ENCODE peak calls at places on chromosomes 5 and 9, in ten cellular contexts. K is COR-L47; E is stromal cell of bone marrow; W is HCT116; T is stomach; G is stimulated activated CD4-positive, alpha-beta T cell treated with anti-CD3 and anti-CD28 coated beads, Interleukin-1b, Interleukin-23, amount 100 ng/mL, for 4 hours; A is GM20000; D is activated T-helper 1 cell treated with anti-CD3 and anti-CD28 coated beads, Interleukin-2, amount 50 U/mL, for 16 hours; P is ecto neural progenitor cell; H is NCI-H1092. Q is an unnamed sample.

GRCh38 chr5:122774519-122774860 is 390 bp upstream of the SNX2 start:
- DNase-seq in H (no peak), P (no peak), T (no peak), W (no peak), G (no peak), D (no peak), E (no peak), K (no peak), A (no peak), Q (no peak)

GRCh38 chr5:174680901-174681565 is 43.3 kb upstream of the MSX2 start:
- DNase-seq in E (no peak), H (no peak), A (no peak), D (no peak), T (no peak), W (no peak), G (no peak), P (no peak), K (no peak), Q (no peak)

GRCh38 chr5:1317921-1318565 is 23.2 kb upstream of the TERT start:
- DNase-seq in P (no peak), A (no peak), T (no peak), E (no peak), K (no peak), D (no peak), G (no peak), W (no peak), H (no peak), Q (no peak)

GRCh38 chr5:101418735-101419134 is 515.7 kb upstream of the ST8SIA4 start:
- DNase-seq in P (no peak), W (no peak), T (no peak), K (no peak), E (no peak), D (no peak), G (no peak), A (no peak), H (no peak), Q (no peak)

GRCh38 chr9:113652355-113653152 is 189.0 kb downstream of the RGS3 start:
- DNase-seq in D (no peak), K (no peak), E (no peak), W (no peak), T (no peak), H (no peak), A (no peak), G (no peak), P (no peak), Q (no peak)

GRCh38 chr5:142298789-142299188 is 26.0 kb downstream of the SPRY4 start:
- DNase-seq in D (no peak), G (no peak), K (no peak), H (no peak), A (no peak), E (no peak), T (no peak), W (no peak), P (no peak), Q (no peak)

GRCh38 chr5:129631946-129632345 is 115.9 kb upstream of the MINAR2 start:
- DNase-seq in H (no peak), D (no peak), G (no peak), T (no peak), P (no peak), E (peak), W (no peak), A (no peak), K (no peak), Q (no peak)

GRCh38 chr9:8907863-8908262 is 1108.3 kb upstream of the DMAC1 start:
- DNase-seq in D (no peak), H (no peak), A (no peak), G (no peak), T (no peak), W (no peak), K (no peak), P (no peak), E (no peak), Q (no peak)

GRCh38 chr5:37875051-37875787 is 35.4 kb upstream of the GDNF start:
- DNase-seq in W (no peak), A (no peak), G (no peak), P (no peak), T (no peak), D (no peak), E (peak), H (no peak), K (no peak), Q (no peak)

GRCh38 chr5:34475249-34475966 is 180.7 kb upstream of the RAI14 start:
- DNase-seq in K (no peak), E (no peak), A (no peak), T (no peak), W (no peak), D (no peak), G (no peak), H (no peak), P (no peak), Q (no peak)

GRCh38 chr9:70979971-70980370 is 141.4 kb downstream of the TRPM3 start:
- DNase-seq in P (no peak), E (no peak), G (no peak), W (no peak), H (no peak), K (no peak), T (no peak), D (no peak), A (no peak), Q (no peak)

GRCh38 chr5:82422751-82423181 is 144.6 kb upstream of the RPS23 start:
- DNase-seq in K (no peak), E (peak), A (no peak), T (no peak), W (no peak), D (no peak), G (no peak), P (no peak), H (no peak), Q (no peak)

GRCh38 chr5:28249771-28250415 is 1211.5 kb upstream of the CDH9 start:
- DNase-seq in D (no peak), A (no peak), P (no peak), E (peak), K (no peak), G (no peak), W (no peak), H (no peak), T (no peak), Q (no peak)

GRCh38 chr5:113804264-113804663 is 290.8 kb downstream of the YTHDC2 start:
- DNase-seq in W (no peak), H (no peak), G (no peak), P (no peak), D (no peak), T (no peak), A (no peak), E (no peak), K (no peak), Q (no peak)

GRCh38 chr5:109199294-109199693 is 210.5 kb downstream of the PJA2 start:
- DNase-seq in T (no peak), P (no peak), E (no peak), K (no peak), A (no peak), W (no peak), H (no peak), G (no peak), D (no peak), Q (no peak)

GRCh38 chr5:74007193-74007592 is 381.2 kb downstream of the ARHGEF28 start:
- DNase-seq in G (no peak), A (no peak), W (no peak), H (no peak), K (no peak), E (no peak), D (no peak), P (no peak), T (no peak), Q (no peak)

GRCh38 chr5:154228696-154229095 is 38.2 kb downstream of the GALNT10 start:
- DNase-seq in D (no peak), G (no peak), H (no peak), K (no peak), A (peak), T (no peak), E (no peak), W (no peak), P (no peak), Q (no peak)

GRCh38 chr9:122349201-122349600 is 21.6 kb upstream of the PTGS1 start:
- DNase-seq in W (no peak), K (no peak), T (no peak), E (no peak), G (no peak), P (no peak), D (no peak), A (no peak), H (no peak), Q (no peak)

GRCh38 chr9:2411459-2412215 is 209.9 kb upstream of the VLDLR start:
- DNase-seq in A (no peak), K (no peak), W (no peak), P (no peak), D (no peak), H (no peak), G (no peak), E (peak), T (no peak), Q (no peak)

GRCh38 chr5:39880985-39881384 is 456.2 kb upstream of the DAB2 start:
- DNase-seq in G (no peak), K (no peak), P (no peak), A (no peak), E (no peak), W (no peak), D (no peak), H (no peak), T (no peak), Q (no peak)

GRCh38 chr5:39201160-39201794 is 18.1 kb downstream of the FYB1 start:
- DNase-seq in E (no peak), K (no peak), P (no peak), W (no peak), T (no peak), D (no peak), A (no peak), G (no peak), H (no peak), Q (no peak)

GRCh38 chr5:151094054-151094858 is 13.4 kb upstream of the TNIP1 start:
- DNase-seq in W (no peak), H (no peak), A (peak), G (peak), P (no peak), D (no peak), T (peak), K (no peak), E (no peak), Q (no peak)

GRCh38 chr5:100826133-100826532 is 76.9 kb downstream of the ST8SIA4 start:
- DNase-seq in E (no peak), H (no peak), W (no peak), P (no peak), T (no peak), G (no peak), K (no peak), D (no peak), A (no peak), Q (no peak)

GRCh38 chr5:1021136-1021968 is 12.8 kb downstream of the NKD2 start:
- DNase-seq in P (no peak), K (no peak), A (no peak), T (no peak), E (no peak), D (no peak), W (no peak), G (no peak), H (no peak), Q (no peak)

GRCh38 chr5:172492991-172493390 is 38.7 kb upstream of the SH3PXD2B start:
- DNase-seq in G (no peak), P (peak), W (no peak), E (no peak), K (no peak), H (no peak), A (no peak), D (no peak), T (no peak), Q (no peak)

GRCh38 chr9:89379508-89380115 is 61.3 kb downstream of the SECISBP2 start:
- DNase-seq in T (no peak), D (no peak), P (no peak), E (no peak), H (no peak), A (no peak), W (no peak), K (no peak), G (no peak), Q (no peak)

GRCh38 chr5:171366645-171367044 is 21.0 kb upstream of the NPM1 start:
- DNase-seq in W (no peak), P (no peak), H (no peak), A (no peak), K (no peak), G (no peak), D (no peak), T (no peak), E (no peak), Q (no peak)

GRCh38 chr5:180673371-180674252 is 24.2 kb upstream of the FLT4 start:
- DNase-seq in A (no peak), P (no peak), E (no peak), G (no peak), W (no peak), H (no peak), T (no peak), K (no peak), D (no peak), Q (peak)

GRCh38 chr9:80994892-80995291 is 694.5 kb downstream of the TLE1 start:
- DNase-seq in G (no peak), E (no peak), W (no peak), P (no peak), A (no peak), T (no peak), D (no peak), K (no peak), H (no peak), Q (no peak)

GRCh38 chr5:14178671-14179211 is 35.6 kb downstream of the TRIO start:
- DNase-seq in T (no peak), A (no peak), D (no peak), P (peak), H (no peak), W (no peak), G (no peak), E (peak), K (no peak), Q (no peak)

GRCh38 chr5:140967226-140967893 is 1.1 kb downstream of the PCDHAC2 start:
- DNase-seq in D (no peak), K (no peak), A (no peak), P (no peak), W (no peak), H (no peak), G (no peak), T (no peak), E (no peak), Q (no peak)

GRCh38 chr9:101354765-101355708 is 29.8 kb downstream of the BAAT start:
- DNase-seq in T (no peak), P (no peak), A (no peak), H (no peak), W (no peak), K (no peak), D (no peak), E (no peak), G (no peak), Q (no peak)

GRCh38 chr9:71909887-71910601 is 949 bp downstream of the ABHD17B start:
- DNase-seq in W (no peak), D (no peak), T (peak), G (peak), A (peak), E (no peak), H (no peak), P (no peak), K (peak), Q (no peak)

GRCh38 chr5:142290574-142291299 is 34.1 kb downstream of the SPRY4 start:
- DNase-seq in P (no peak), H (peak), A (no peak), K (no peak), G (no peak), E (no peak), T (no peak), W (no peak), D (no peak), Q (no peak)

GRCh38 chr9:131654857-131655577 is 84.9 kb downstream of the RAPGEF1 start:
- DNase-seq in W (no peak), A (no peak), T (peak), D (no peak), K (no peak), E (no peak), P (no peak), G (no peak), H (no peak), Q (no peak)

GRCh38 chr5:30650311-30650710 is 543.2 kb upstream of the CDH6 start:
- DNase-seq in T (no peak), E (no peak), H (no peak), A (no peak), G (no peak), K (no peak), W (no peak), D (no peak), P (no peak), Q (no peak)

GRCh38 chr9:37187269-37187668 is 66.9 kb downstream of the ZCCHC7 start:
- DNase-seq in W (no peak), E (no peak), K (no peak), D (no peak), H (no peak), P (no peak), T (no peak), G (no peak), A (no peak), Q (no peak)

GRCh38 chr9:133050142-133050541 is 11.6 kb upstream of the CEL start:
- DNase-seq in G (no peak), A (no peak), E (no peak), T (no peak), K (peak), D (no peak), W (no peak), P (no peak), H (no peak), Q (no peak)

GRCh38 chr5:154923441-154924430 is 14.3 kb downstream of the GEMIN5 start:
- DNase-seq in G (no peak), D (no peak), W (no peak), P (no peak), A (no peak), T (no peak), H (no peak), E (no peak), K (no peak), Q (no peak)

GRCh38 chr9:127541176-127541575 is 70.9 kb upstream of the STXBP1 start:
- DNase-seq in E (no peak), W (no peak), H (no peak), K (no peak), P (no peak), A (no peak), G (no peak), T (no peak), D (no peak), Q (no peak)

Q was measured in vagina.